ENCODE peak calls at places on chromosomes 5 and 9, in nine cellular contexts. P is SK-N-SH, T is choroid plexus epithelial cell, C is fibroblast of the aortic adventitia, B is PC-3, D is mucosa of descending colon, J is psoas muscle, R is stomach, L is cardiac fibroblast. W is an unnamed sample.

GRCh38 chr5:1125030-1125357 is 13.1 kb upstream of the SLC12A7 start:
- DNase-seq in P (peak), T (peak), C (peak), B (no peak), D (no peak), J (peak), R (no peak), L (peak), W (no peak)

GRCh38 chr5:154176191-154176590 is 14.3 kb upstream of the GALNT10 start:
- DNase-seq in P (no peak), T (peak), C (peak), B (peak), D (no peak), J (no peak), R (no peak), L (peak), W (peak)

GRCh38 chr5:135243194-135244191 is 155.5 kb downstream of the MACROH2A1 start:
- DNase-seq in P (peak), T (no peak), C (peak), B (no peak), D (no peak), J (peak), R (peak), L (peak), W (no peak)

GRCh38 chr9:31873717-31874116 is 510.7 kb upstream of the ACO1 start:
- DNase-seq in P (no peak), T (no peak), C (no peak), B (no peak), D (no peak), J (no peak), R (no peak), L (no peak), W (no peak)

GRCh38 chr9:116270559-116270958 is 117.0 kb downstream of the PAPPA start:
- DNase-seq in P (no peak), T (no peak), C (no peak), B (no peak), D (no peak), J (no peak), R (no peak), L (no peak), W (no peak)

GRCh38 chr9:89408628-89409101 is 89.2 kb downstream of the SEMA4D start:
- DNase-seq in P (no peak), T (no peak), C (no peak), B (peak), D (no peak), J (no peak), R (no peak), L (no peak), W (no peak)

GRCh38 chr5:171867786-171868185 is 82.2 kb downstream of the SMIM23 start:
- DNase-seq in P (no peak), T (peak), C (no peak), B (no peak), D (no peak), J (no peak), R (no peak), L (no peak), W (no peak)

GRCh38 chr5:180848265-180848664 is 12.8 kb downstream of the ZFP62 start:
- DNase-seq in P (no peak), T (no peak), C (no peak), B (no peak), D (no peak), J (no peak), R (no peak), L (no peak), W (no peak)

GRCh38 chr5:151454166-151454565 is 6.8 kb downstream of the SLC36A1 start:
- DNase-seq in P (no peak), T (no peak), C (no peak), B (peak), D (peak), J (peak), R (no peak), L (no peak), W (peak)

GRCh38 chr9:34986541-34987047 is 3.0 kb upstream of the DNAJB5 start:
- DNase-seq in P (peak), T (peak), C (no peak), B (no peak), D (no peak), J (no peak), R (no peak), L (peak), W (no peak)

GRCh38 chr5:148910686-148911361 is 84.4 kb downstream of the ADRB2 start:
- DNase-seq in P (no peak), T (peak), C (peak), B (peak), D (peak), J (no peak), R (peak), L (peak), W (no peak)

DNA sequence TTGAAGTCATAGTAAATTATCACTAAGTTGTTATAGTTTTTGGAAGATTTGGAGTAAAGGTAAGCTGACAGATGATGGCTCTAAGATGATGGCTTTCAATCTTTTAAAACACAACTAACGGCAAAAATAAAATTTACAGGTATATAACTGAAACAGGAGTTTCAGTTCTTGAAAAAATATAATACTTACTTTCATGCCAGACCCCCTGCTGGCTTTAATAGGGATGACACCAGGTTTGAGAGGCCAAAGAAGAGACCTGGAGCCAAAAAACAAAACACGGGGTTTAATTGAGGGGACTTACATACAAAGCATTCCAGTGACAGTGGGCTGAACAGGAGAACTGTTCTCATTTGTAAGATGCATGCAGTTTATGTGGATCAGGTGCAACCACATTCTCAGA is 301.7 kb upstream of the PCSK5 start:
- DNase-seq in P (peak), T (no peak), C (no peak), B (peak), D (no peak), J (no peak), R (no peak), L (no peak), W (no peak)
- TF ChIP-seq CTCF in P (no peak), T (peak), C (no peak), B (no peak), D (no peak), J (no peak), R (no peak), L (peak), W (peak)

GRCh38 chr9:136335296-136336155 is 8.2 kb downstream of the GPSM1 start:
- DNase-seq in P (no peak), T (peak), C (no peak), B (no peak), D (no peak), J (no peak), R (no peak), L (no peak), W (no peak)
- H3K4me3 ChIP-seq in P (no peak), T (no peak), C (no peak), B (no peak), D (no peak), J (no peak), R (no peak), L (no peak), W (no peak)

GRCh38 chr9:97921959-97922905 is at the start of gene TRMO:
- DNase-seq in P (peak), T (peak), C (peak), B (peak), D (peak), J (peak), R (peak), L (peak), W (peak)
- TF ChIP-seq CTCF in P (peak), T (peak), C (peak), B (peak), D (peak), J (peak), R (no peak), L (peak), W (peak)

GRCh38 chr5:18742830-18743229 is 1108.6 kb downstream of the TAF11L14 start:
- DNase-seq in P (no peak), T (no peak), C (no peak), B (no peak), D (no peak), J (no peak), R (no peak), L (no peak), W (no peak)

GRCh38 chr5:18745591-18745987 is 1111.3 kb downstream of the TAF11L14 start:
- DNase-seq in P (no peak), T (no peak), C (peak), B (peak), D (peak), J (no peak), R (no peak), L (no peak), W (peak)

GRCh38 chr5:18744990-18745590 is 1110.8 kb downstream of the TAF11L14 start:
- DNase-seq in P (no peak), T (no peak), C (no peak), B (no peak), D (peak), J (no peak), R (no peak), L (no peak), W (no peak)

GRCh38 chr5:18744441-18744840 is 1110.2 kb downstream of the TAF11L14 start:
- DNase-seq in P (no peak), T (no peak), C (no peak), B (no peak), D (no peak), J (no peak), R (no peak), L (no peak), W (no peak)

GRCh38 chr5:18745988-18746615 is 1111.8 kb downstream of the TAF11L14 start:
- DNase-seq in P (peak), T (peak), C (peak), B (peak), D (peak), J (no peak), R (no peak), L (no peak), W (peak)
- H3K4me3 ChIP-seq in P (peak), T (peak), C (peak), B (peak), D (peak), J (peak), R (peak), L (peak), W (peak)

GRCh38 chr5:93620487-93621339 is 37.7 kb downstream of the NR2F1 start:
- DNase-seq in P (peak), T (peak), C (peak), B (peak), D (peak), J (peak), R (peak), L (peak), W (no peak)
- TF ChIP-seq CTCF in P (peak), T (peak), C (peak), B (peak), D (no peak), J (no peak), R (no peak), L (peak), W (peak)

GRCh38 chr9:127185181-127185580 is 62.7 kb upstream of the ANGPTL2 start:
- DNase-seq in P (no peak), T (no peak), C (no peak), B (no peak), D (no peak), J (peak), R (no peak), L (no peak), W (no peak)

GRCh38 chr9:127186799-127187198 is 64.4 kb upstream of the ANGPTL2 start:
- DNase-seq in P (no peak), T (no peak), C (no peak), B (no peak), D (no peak), J (no peak), R (no peak), L (no peak), W (no peak)

GRCh38 chr9:127184641-127185040 is 62.2 kb upstream of the ANGPTL2 start:
- DNase-seq in P (no peak), T (no peak), C (no peak), B (no peak), D (no peak), J (no peak), R (no peak), L (no peak), W (no peak)

GRCh38 chr9:127187231-127187956 is 65.0 kb upstream of the ANGPTL2 start:
- DNase-seq in P (no peak), T (peak), C (peak), B (peak), D (no peak), J (peak), R (peak), L (peak), W (no peak)

DNA sequence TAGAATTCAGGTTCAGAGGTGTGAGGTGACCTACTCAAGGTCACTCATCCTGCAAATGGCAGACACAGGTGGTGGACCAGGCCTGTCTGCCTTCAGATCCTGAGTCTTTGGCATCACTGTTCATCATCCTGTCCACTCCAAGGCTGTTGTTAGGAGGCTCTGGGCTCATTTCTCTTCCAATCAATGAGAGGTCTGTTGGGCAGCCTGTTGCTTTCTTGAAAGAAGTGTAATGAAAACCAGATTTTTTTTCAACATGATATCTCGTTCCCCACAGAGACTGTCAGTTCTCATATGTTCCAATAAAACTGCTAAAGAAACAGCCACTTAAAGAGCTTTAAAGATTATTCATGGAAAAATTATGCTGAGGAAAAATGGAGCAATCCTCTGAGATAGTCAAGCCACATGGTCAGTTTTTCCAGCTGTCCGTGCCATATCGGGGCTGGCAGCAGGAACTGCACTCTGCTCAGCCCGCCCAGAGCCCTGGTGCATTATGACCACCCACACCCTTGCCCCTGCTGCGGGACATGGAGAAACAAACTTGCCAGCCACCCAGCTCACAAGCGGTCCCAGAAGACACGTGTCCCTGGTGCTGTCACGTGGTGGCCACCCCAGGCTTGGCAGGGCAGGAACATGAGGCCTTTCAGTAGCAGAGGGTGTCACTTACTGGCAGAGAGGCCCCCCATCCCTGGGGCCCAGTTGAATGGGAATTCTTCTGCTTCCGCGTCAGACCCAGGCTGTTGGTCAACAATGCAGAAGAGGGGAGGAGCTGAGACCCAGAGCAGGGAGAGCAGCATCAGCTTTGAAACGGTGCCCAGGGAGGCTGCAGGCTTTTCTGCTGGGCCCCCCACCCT is 63.7 kb upstream of the ANGPTL2 start:
- DNase-seq in P (peak), T (peak), C (peak), B (no peak), D (peak), J (peak), R (peak), L (peak), W (no peak)
- H3K4me3 ChIP-seq in P (no peak), T (no peak), C (peak), B (no peak), D (no peak), J (no peak), R (no peak), L (no peak), W (no peak)

GRCh38 chr5:145978171-145978570 is 41.8 kb downstream of the SH3RF2 start:
- DNase-seq in P (no peak), T (no peak), C (no peak), B (no peak), D (no peak), J (no peak), R (no peak), L (no peak), W (no peak)
- TF ChIP-seq CTCF in P (no peak), T (no peak), C (no peak), B (no peak), D (no peak), J (no peak), R (no peak), L (no peak), W (no peak)

GRCh38 chr5:177445052-177446016 is 1.3 kb upstream of the PRR7 start:
- DNase-seq in P (no peak), T (no peak), C (no peak), B (no peak), D (no peak), J (no peak), R (no peak), L (no peak), W (no peak)
- H3K4me3 ChIP-seq in P (no peak), T (no peak), C (no peak), B (peak), D (no peak), J (no peak), R (no peak), L (no peak), W (no peak)

DNA sequence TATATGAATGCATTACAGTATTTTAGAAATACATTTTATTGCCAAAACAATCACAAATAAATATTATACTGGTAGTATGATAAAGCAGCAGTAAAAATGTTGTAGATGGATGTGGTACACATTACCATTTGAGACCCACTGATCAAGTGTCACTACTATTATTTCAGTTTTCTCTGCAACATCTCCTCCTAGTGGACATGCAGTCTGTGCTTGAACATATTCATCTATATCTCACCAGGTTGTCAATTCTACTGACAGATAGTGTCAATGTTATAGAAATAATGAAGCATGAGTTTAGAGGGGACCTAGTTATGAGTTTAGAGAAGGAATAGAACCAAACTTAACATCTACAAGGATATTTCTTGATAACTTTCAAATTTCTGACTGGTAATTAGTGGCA is 39.2 kb upstream of the ELOVL7 start:
- DNase-seq in P (peak), T (peak), C (peak), B (peak), D (no peak), J (no peak), R (no peak), L (peak), W (no peak)
- TF ChIP-seq CTCF in P (peak), T (peak), C (peak), B (peak), D (no peak), J (no peak), R (no peak), L (peak), W (peak)